ENCODE peak calls at places on chromosomes 16 and 17, in seven cellular contexts. V is prostate gland, T is keratinocyte, D is IMR-90, H is fibroblast of mammary gland, U is stomach, J is AG04449. B is an unnamed sample.

GRCh38 chr16:69564845-69565610 is 738 bp upstream of the NFAT5 start:
- DNase-seq in V (no peak), T (no peak), D (no peak), H (no peak), U (no peak), J (no peak), B (no peak)

GRCh38 chr17:78995761-78996451 is 13.7 kb downstream of the CANT1 start:
- DNase-seq in V (peak), T (no peak), D (no peak), H (no peak), U (peak), J (no peak), B (no peak)

GRCh38 chr16:21302898-21303528 is 24.9 kb upstream of the CRYM start:
- DNase-seq in V (no peak), T (peak), D (peak), H (peak), U (no peak), J (peak), B (peak)

GRCh38 chr16:89360760-89361435 is 129.5 kb downstream of the ANKRD11 start:
- DNase-seq in V (no peak), T (no peak), D (no peak), H (no peak), U (peak), J (no peak), B (no peak)

GRCh38 chr17:36808181-36808661 is 129.1 kb upstream of the LHX1 start:
- DNase-seq in V (no peak), T (no peak), D (no peak), H (no peak), U (no peak), J (no peak), B (no peak)

GRCh38 chr16:83932955-83933673 is 19.9 kb upstream of the OSGIN1 start:
- DNase-seq in V (no peak), T (no peak), D (peak), H (peak), U (no peak), J (no peak), B (no peak)

GRCh38 chr16:72961115-72961832 is 86.7 kb downstream of the ZFHX3 start:
- DNase-seq in V (no peak), T (no peak), D (peak), H (peak), U (no peak), J (no peak), B (no peak)

GRCh38 chr16:74635303-74635702 is 28.4 kb upstream of the GLG1 start:
- DNase-seq in V (no peak), T (no peak), D (no peak), H (no peak), U (peak), J (no peak), B (no peak)

GRCh38 chr17:347309-347708 is 5.3 kb downstream of the RPH3AL start:
- DNase-seq in V (no peak), T (no peak), D (no peak), H (no peak), U (no peak), J (no peak), B (no peak)

GRCh38 chr17:76540381-76541300 is 797 bp downstream of the PRCD start:
- DNase-seq in V (peak), T (no peak), D (peak), H (peak), U (peak), J (no peak), B (no peak)

GRCh38 chr16:8678068-8678927 is 3.9 kb downstream of the ABAT start:
- DNase-seq in V (no peak), T (no peak), D (peak), H (peak), U (no peak), J (peak), B (no peak)

GRCh38 chr16:73058616-73059409 is 10.9 kb upstream of the ZFHX3 start:
- DNase-seq in V (no peak), T (no peak), D (peak), H (peak), U (peak), J (no peak), B (no peak)

GRCh38 chr16:54173489-54173888 is 113.1 kb downstream of the IRX3 start:
- DNase-seq in V (no peak), T (no peak), D (no peak), H (no peak), U (no peak), J (no peak), B (no peak)

GRCh38 chr17:48613862-48614694 is 1.0 kb downstream of the HOXB8 start:
- DNase-seq in V (no peak), T (no peak), D (peak), H (no peak), U (no peak), J (no peak), B (no peak)

GRCh38 chr17:17570207-17570797 is 21.2 kb downstream of the PEMT start:
- DNase-seq in V (peak), T (no peak), D (peak), H (no peak), U (peak), J (no peak), B (no peak)

GRCh38 chr17:75020331-75021110 is 8.1 kb downstream of the MRPL58 start:
- DNase-seq in V (peak), T (no peak), D (no peak), H (no peak), U (no peak), J (no peak), B (no peak)

GRCh38 chr17:11094377-11094776 is 146.6 kb upstream of the SHISA6 start:
- DNase-seq in V (no peak), T (no peak), D (no peak), H (no peak), U (no peak), J (no peak), B (no peak)

GRCh38 chr17:1482686-1483445 is 9.6 kb downstream of the MYO1C start:
- DNase-seq in V (no peak), T (no peak), D (no peak), H (no peak), U (no peak), J (no peak), B (no peak)

GRCh38 chr17:49637050-49637449 is 40.8 kb downstream of the SPOP start:
- DNase-seq in V (no peak), T (no peak), D (peak), H (no peak), U (no peak), J (no peak), B (no peak)

GRCh38 chr16:67926181-67926742 is 5.4 kb downstream of the CTRL start:
- DNase-seq in V (peak), T (no peak), D (peak), H (peak), U (peak), J (no peak), B (no peak)

GRCh38 chr17:54849660-54850059 is 51.0 kb upstream of the TOM1L1 start:
- DNase-seq in V (no peak), T (no peak), D (no peak), H (no peak), U (no peak), J (no peak), B (no peak)

GRCh38 chr16:30567991-30568638 is 3.4 kb downstream of the ZNF688 start:
- DNase-seq in V (peak), T (peak), D (peak), H (peak), U (no peak), J (peak), B (no peak)

GRCh38 chr16:15533386-15533785 is 99.0 kb downstream of the BMERB1 start:
- DNase-seq in V (no peak), T (no peak), D (no peak), H (no peak), U (no peak), J (no peak), B (no peak)

GRCh38 chr17:14143678-14144077 is 74.4 kb downstream of the COX10 start:
- DNase-seq in V (no peak), T (no peak), D (peak), H (peak), U (peak), J (no peak), B (no peak)

GRCh38 chr17:45991341-45991740 is 7.7 kb upstream of the STH start:
- DNase-seq in V (no peak), T (no peak), D (no peak), H (no peak), U (no peak), J (no peak), B (no peak)

GRCh38 chr17:602436-602835 is 112.2 kb downstream of the VPS53 start:
- DNase-seq in V (no peak), T (no peak), D (peak), H (no peak), U (no peak), J (no peak), B (no peak)

GRCh38 chr17:72569193-72569946 is 448.6 kb downstream of the SOX9 start:
- DNase-seq in V (no peak), T (no peak), D (no peak), H (no peak), U (peak), J (no peak), B (no peak)

GRCh38 chr16:65249768-65250167 is 127.9 kb upstream of the CDH11 start:
- DNase-seq in V (no peak), T (no peak), D (no peak), H (peak), U (peak), J (no peak), B (no peak)

GRCh38 chr17:55735784-55736405 is 13.2 kb upstream of the TMEM100 start:
- DNase-seq in V (no peak), T (no peak), D (peak), H (peak), U (no peak), J (no peak), B (no peak)

GRCh38 chr17:2924211-2924610 is 128.0 kb downstream of the RAP1GAP2 start:
- DNase-seq in V (no peak), T (no peak), D (peak), H (peak), U (no peak), J (no peak), B (no peak)

GRCh38 chr16:839643-840408 is 39.3 kb upstream of the GNG13 start:
- DNase-seq in V (no peak), T (no peak), D (no peak), H (no peak), U (no peak), J (no peak), B (no peak)

GRCh38 chr17:10683853-10684252 is 13.5 kb downstream of the SCO1 start:
- DNase-seq in V (no peak), T (no peak), D (peak), H (peak), U (no peak), J (no peak), B (no peak)

GRCh38 chr17:57242148-57242547 is 14.2 kb upstream of the MSI2 start:
- DNase-seq in V (no peak), T (no peak), D (no peak), H (no peak), U (no peak), J (no peak), B (no peak)

GRCh38 chr16:58332997-58333700 is 38.3 kb upstream of the PRSS54 start:
- DNase-seq in V (no peak), T (no peak), D (no peak), H (no peak), U (no peak), J (no peak), B (no peak)

GRCh38 chr17:60231234-60231633 is 81.5 kb downstream of the CA4 start:
- DNase-seq in V (no peak), T (no peak), D (peak), H (peak), U (no peak), J (no peak), B (no peak)

GRCh38 chr17:76501018-76501826 is at the start of gene RHBDF2:
- DNase-seq in V (peak), T (peak), D (peak), H (peak), U (peak), J (no peak), B (no peak)

GRCh38 chr17:21042434-21043295 is at the start of gene USP22:
- DNase-seq in V (peak), T (no peak), D (no peak), H (no peak), U (peak), J (no peak), B (no peak)

GRCh38 chr17:43003542-43004172 is 2.9 kb upstream of the IFI35 start:
- DNase-seq in V (no peak), T (no peak), D (peak), H (peak), U (no peak), J (no peak), B (no peak)
- TF ChIP-seq CTCF in V (no peak), T (no peak), D (no peak), H (no peak), U (no peak), J (no peak), B (peak)

DNA sequence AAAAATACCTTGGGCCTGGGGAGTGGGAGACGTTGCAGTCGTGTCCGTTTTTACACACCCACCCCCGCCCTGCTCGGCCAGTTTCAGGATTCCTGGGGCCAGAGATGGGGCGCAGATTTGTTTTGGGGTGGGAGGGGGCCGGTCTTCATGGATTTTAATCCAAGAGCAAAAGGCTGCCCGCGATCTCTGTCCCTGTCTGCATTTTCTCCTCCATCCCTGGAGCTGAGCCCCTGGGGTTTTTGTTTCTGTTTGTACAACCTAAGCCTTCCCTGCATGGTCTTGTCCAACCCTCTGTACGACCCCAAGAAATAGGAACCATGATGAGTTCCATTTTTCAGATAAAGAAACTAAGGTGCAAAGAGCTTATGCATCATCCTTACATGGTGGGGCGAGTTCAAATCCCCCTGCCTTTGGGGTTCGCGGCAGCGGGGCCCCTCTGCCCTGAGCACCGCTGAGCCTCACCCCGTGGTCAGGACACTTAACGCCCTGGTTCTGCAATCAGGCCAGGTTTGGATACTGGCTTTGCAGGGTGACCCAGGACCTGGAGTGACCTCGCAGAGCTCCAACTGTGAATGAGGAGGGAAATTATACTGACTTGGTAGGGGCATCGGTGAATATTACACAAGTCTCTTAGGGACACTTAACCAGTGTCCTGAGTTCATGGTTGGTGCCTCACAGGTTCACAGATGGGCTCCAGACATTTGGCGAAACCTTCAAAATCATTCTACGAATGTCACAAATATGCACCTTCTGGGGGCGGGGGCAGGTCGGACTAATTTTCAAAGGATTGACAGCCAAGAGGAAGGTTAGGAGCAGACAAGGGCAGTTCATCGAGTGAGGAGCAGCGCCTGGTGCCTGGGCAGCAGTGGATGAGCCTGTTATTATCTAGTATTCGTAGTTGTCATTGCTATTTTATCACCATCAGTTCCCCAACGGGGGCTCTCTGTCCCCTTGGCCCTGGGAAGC is 4.1 kb upstream of the FOXF1 start:
- DNase-seq in V (no peak), T (no peak), D (peak), H (no peak), U (no peak), J (no peak), B (no peak)
- H3K4me3 ChIP-seq in V (peak), T (no peak), D (peak), H (no peak), U (peak), J (peak), B (no peak)

GRCh38 chr16:55411231-55411630 is 67.8 kb upstream of the MMP2 start:
- DNase-seq in V (no peak), T (no peak), D (peak), H (peak), U (no peak), J (no peak), B (no peak)
- TF ChIP-seq CTCF in V (no peak), T (no peak), D (no peak), H (no peak), U (no peak), J (no peak), B (no peak)

GRCh38 chr17:40777971-40778370 is 4.4 kb downstream of the KRT27 start:
- DNase-seq in V (no peak), T (no peak), D (no peak), H (no peak), U (no peak), J (no peak), B (no peak)

GRCh38 chr17:40782450-40782849 is at the start of gene KRT27:
- DNase-seq in V (no peak), T (no peak), D (no peak), H (no peak), U (no peak), J (no peak), B (no peak)

GRCh38 chr17:40778466-40778865 is 3.9 kb downstream of the KRT27 start:
- DNase-seq in V (no peak), T (no peak), D (no peak), H (no peak), U (no peak), J (no peak), B (no peak)

GRCh38 chr17:40777459-40777858 is 4.9 kb downstream of the KRT27 start:
- DNase-seq in V (no peak), T (no peak), D (no peak), H (no peak), U (no peak), J (no peak), B (no peak)

GRCh38 chr17:40779181-40779909 is 3.0 kb downstream of the KRT27 start:
- DNase-seq in V (no peak), T (no peak), D (no peak), H (no peak), U (no peak), J (no peak), B (no peak)
- H3K4me3 ChIP-seq in V (peak), T (no peak), D (no peak), H (no peak), U (peak), J (peak), B (peak)

GRCh38 chr17:58306131-58306951 is 22.3 kb downstream of the TSPOAP1 start:
- DNase-seq in V (no peak), T (no peak), D (no peak), H (no peak), U (peak), J (no peak), B (no peak)

GRCh38 chr17:58308985-58309917 is 19.3 kb downstream of the TSPOAP1 start:
- DNase-seq in V (no peak), T (no peak), D (no peak), H (no peak), U (peak), J (no peak), B (no peak)

GRCh38 chr17:58309918-58310259 is 18.7 kb downstream of the TSPOAP1 start:
- DNase-seq in V (no peak), T (no peak), D (no peak), H (no peak), U (no peak), J (no peak), B (no peak)

GRCh38 chr17:58307468-58308172 is 21.0 kb downstream of the TSPOAP1 start:
- DNase-seq in V (no peak), T (no peak), D (no peak), H (no peak), U (peak), J (no peak), B (no peak)

DNA sequence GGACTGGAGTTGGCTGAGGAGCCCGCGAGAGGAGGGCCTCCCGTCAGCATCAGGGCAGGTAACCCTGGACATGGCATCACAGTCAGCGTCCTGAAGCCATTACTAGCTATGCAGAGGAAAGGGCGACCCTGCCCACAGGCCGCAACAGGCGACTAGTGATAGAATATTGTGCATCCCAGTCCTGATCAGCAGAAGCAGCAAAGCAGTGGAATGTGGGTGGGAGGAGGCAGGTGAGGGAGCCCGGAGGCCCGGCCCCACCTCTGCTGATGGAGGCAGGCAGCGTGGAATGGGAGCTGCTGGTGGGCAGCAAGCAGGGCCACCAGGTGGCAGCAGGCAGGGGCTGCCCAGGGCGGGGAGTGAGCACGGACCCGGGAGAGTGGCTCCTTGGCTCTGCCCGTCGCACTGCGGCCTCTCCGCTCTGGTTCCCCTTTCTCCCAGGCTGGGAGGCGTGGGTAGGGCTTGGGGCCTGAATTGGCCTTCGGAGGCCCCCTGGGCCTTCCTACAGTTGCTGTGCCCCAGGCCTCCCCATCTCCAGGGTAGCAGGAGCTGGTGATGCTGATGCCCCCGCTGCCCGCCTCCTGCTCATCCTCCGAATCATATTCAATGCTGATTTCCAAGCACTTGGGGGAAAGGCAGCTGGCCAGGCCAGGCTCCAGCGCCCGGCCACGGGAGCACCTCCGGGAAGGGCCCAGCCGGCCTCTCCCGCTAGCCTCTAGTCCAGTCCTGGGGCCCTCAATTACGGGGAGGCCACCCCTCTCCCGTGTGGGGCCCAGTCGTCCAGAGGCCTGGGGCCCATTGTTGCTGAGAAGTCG is 20.2 kb downstream of the TSPOAP1 start:
- DNase-seq in V (no peak), T (no peak), D (no peak), H (no peak), U (peak), J (no peak), B (no peak)
- TF ChIP-seq CTCF in V (peak), T (no peak), D (peak), H (no peak), U (no peak), J (peak), B (no peak)

DNA sequence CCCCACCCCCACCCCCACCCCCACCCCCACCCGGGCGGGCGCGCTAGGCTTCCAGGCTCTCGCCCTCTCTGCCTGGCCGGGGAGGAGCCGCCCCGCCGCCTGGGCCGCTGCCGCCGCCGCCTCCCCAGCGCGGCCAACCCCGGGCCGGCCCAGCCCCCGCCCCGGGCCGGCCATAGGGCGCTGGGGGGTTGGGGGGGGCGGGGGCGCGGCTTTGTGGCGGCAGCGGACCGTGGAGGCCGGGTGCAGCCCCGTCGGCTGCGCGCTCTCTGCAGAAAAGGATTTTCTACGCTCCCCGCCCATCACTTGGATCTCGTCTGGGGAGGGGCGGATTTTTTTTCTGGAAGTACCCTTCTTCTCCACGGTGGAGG is 230.9 kb downstream of the MRTFB start:
- DNase-seq in V (no peak), T (no peak), D (peak), H (peak), U (peak), J (no peak), B (no peak)
- H3K4me3 ChIP-seq in V (peak), T (peak), D (peak), H (peak), U (peak), J (peak), B (peak)

DNA sequence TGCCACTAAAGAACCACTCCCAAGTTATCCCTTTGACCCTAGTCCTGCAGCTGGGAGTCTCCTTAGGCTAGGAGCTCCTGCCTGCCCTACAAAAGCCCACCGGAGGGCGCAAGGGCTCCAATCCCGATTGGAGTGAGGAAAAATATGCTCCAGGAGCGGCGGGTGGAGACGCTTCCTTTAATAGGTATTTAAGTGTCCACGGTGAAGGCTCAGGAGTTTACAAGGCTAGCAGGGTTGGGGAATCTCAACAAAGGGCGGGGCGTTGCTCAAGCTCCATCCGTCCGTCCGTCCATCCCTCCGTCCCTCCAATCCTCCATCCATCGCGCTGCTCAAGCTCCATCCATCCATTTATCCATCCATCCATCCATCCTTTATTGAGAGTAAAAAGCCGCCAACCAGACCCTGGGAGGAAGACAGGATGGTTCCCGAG is 556 bp upstream of the SPNS1 start:
- DNase-seq in V (no peak), T (peak), D (peak), H (peak), U (peak), J (no peak), B (peak)
- TF ChIP-seq CTCF in V (peak), T (peak), D (peak), H (peak), U (peak), J (peak), B (peak)

B was measured in epithelial cell of proximal tubule.